ENCODE peak calls at places on chromosomes 2 and 18, in six cellular contexts. L is CD4-positive, CD25-positive, alpha-beta regulatory T cell; T is stomach; D is lower lobe of right lung; K is hepatocyte; X is transverse colon. Y is an unnamed sample. For H3K4me1, the result is how much of the 10 kb centered on the place peaks cover.

GRCh38 chr2:234863043-234863934 is 88.5 kb upstream of the SH3BP4 start:
- DNase-seq in L (no peak), T (no peak), D (no peak), K (peak), X (peak), Y (peak)

GRCh38 chr2:138026116-138026855 is 62.0 kb downstream of the HNMT start:
- DNase-seq in L (no peak), T (no peak), D (no peak), K (no peak), X (no peak), Y (no peak)

GRCh38 chr2:125424386-125424785 is 1231.6 kb upstream of the GYPC start:
- DNase-seq in L (no peak), T (no peak), D (no peak), K (no peak), X (no peak), Y (no peak)

GRCh38 chr18:50578030-50578429 is 18.1 kb downstream of the MAPK4 start:
- DNase-seq in L (no peak), T (no peak), D (no peak), K (no peak), X (no peak), Y (no peak)

GRCh38 chr2:27496357-27497287 is at the start of gene GCKR:
- DNase-seq in L (no peak), T (peak), D (no peak), K (peak), X (no peak), Y (peak)

GRCh38 chr2:28206786-28207185 is 185.9 kb upstream of the FOSL2 start:
- DNase-seq in L (no peak), T (no peak), D (no peak), K (no peak), X (no peak), Y (no peak)

GRCh38 chr2:174336403-174337336 is 1.9 kb downstream of the SP9 start:
- DNase-seq in L (peak), T (no peak), D (peak), K (peak), X (peak), Y (no peak)

GRCh38 chr18:26941608-26942007 is 76.1 kb upstream of the AQP4 start:
- DNase-seq in L (no peak), T (no peak), D (no peak), K (no peak), X (no peak), Y (no peak)

GRCh38 chr2:160730296-160730995 is 236.8 kb upstream of the RBMS1 start:
- DNase-seq in L (no peak), T (no peak), D (no peak), K (no peak), X (no peak), Y (no peak)

GRCh38 chr2:240931319-240931949 is 25.3 kb downstream of the CROCC2 start:
- DNase-seq in L (no peak), T (peak), D (no peak), K (no peak), X (peak), Y (no peak)

GRCh38 chr18:48314694-48315093 is 94.5 kb downstream of the ZBTB7C start:
- DNase-seq in L (no peak), T (no peak), D (no peak), K (no peak), X (no peak), Y (no peak)

GRCh38 chr2:14125561-14125960 is 507.0 kb upstream of the LRATD1 start:
- DNase-seq in L (no peak), T (peak), D (no peak), K (no peak), X (no peak), Y (no peak)

GRCh38 chr2:47205576-47206141 is 50.6 kb upstream of the STPG4 start:
- DNase-seq in L (no peak), T (peak), D (no peak), K (peak), X (no peak), Y (peak)

GRCh38 chr2:79640001-79640400 is 127.2 kb downstream of the CTNNA2 start:
- DNase-seq in L (no peak), T (no peak), D (no peak), K (no peak), X (no peak), Y (no peak)

GRCh38 chr2:129771606-129772598 is 207.6 kb upstream of the RAB6C start:
- DNase-seq in L (no peak), T (no peak), D (no peak), K (no peak), X (no peak), Y (no peak)

GRCh38 chr2:105378276-105378840 is 20.5 kb downstream of the FHL2 start:
- DNase-seq in L (no peak), T (no peak), D (no peak), K (no peak), X (no peak), Y (no peak)

GRCh38 chr2:96353606-96354095 is 18.1 kb downstream of the NCAPH start:
- DNase-seq in L (no peak), T (no peak), D (no peak), K (no peak), X (no peak), Y (no peak)
- H3K4me3 ChIP-seq in L (no peak), T (no peak), D (no peak), K (no peak), X (no peak), Y (no peak)

GRCh38 chr2:96888082-96889011 is 18.5 kb upstream of the SEMA4C start:
- DNase-seq in L (no peak), T (peak), D (peak), K (peak), X (peak), Y (peak)
- H3K27ac ChIP-seq in L (no peak), T (peak), D (peak), K (peak), X (peak), Y (peak)

GRCh38 chr18:9926223-9926894 is 12.5 kb downstream of the VAPA start:
- DNase-seq in L (no peak), T (no peak), D (no peak), K (no peak), X (no peak), Y (no peak)
- H3K4me1 ChIP-seq in L (half or more), T (under half), D (half or more), K (under half), X (half or more), Y (half or more)

GRCh38 chr2:54572636-54573531 is 116.8 kb downstream of the SPTBN1 start:
- DNase-seq in L (peak), T (no peak), D (no peak), K (peak), X (no peak), Y (no peak)
- H3K4me3 ChIP-seq in L (peak), T (no peak), D (no peak), K (no peak), X (no peak), Y (peak)

GRCh38 chr2:38690499-38691420 is 24.8 kb downstream of the GALM start:
- DNase-seq in L (no peak), T (no peak), D (no peak), K (peak), X (peak), Y (peak)
- H3K27ac ChIP-seq in L (peak), T (peak), D (no peak), K (peak), X (peak), Y (peak)

GRCh38 chr18:3595282-3596273 is 145.6 kb downstream of the TGIF1 start:
- DNase-seq in L (peak), T (peak), D (no peak), K (peak), X (peak), Y (peak)
- H3K4me1 ChIP-seq in L (half or more), T (under half), D (half or more), K (under half), X (under half), Y (under half)

GRCh38 chr2:169361706-169362345 is 508 bp downstream of the LRP2 start:
- DNase-seq in L (peak), T (no peak), D (peak), K (peak), X (no peak), Y (peak)
- H3K4me3 ChIP-seq in L (no peak), T (peak), D (peak), K (peak), X (peak), Y (peak)

DNA sequence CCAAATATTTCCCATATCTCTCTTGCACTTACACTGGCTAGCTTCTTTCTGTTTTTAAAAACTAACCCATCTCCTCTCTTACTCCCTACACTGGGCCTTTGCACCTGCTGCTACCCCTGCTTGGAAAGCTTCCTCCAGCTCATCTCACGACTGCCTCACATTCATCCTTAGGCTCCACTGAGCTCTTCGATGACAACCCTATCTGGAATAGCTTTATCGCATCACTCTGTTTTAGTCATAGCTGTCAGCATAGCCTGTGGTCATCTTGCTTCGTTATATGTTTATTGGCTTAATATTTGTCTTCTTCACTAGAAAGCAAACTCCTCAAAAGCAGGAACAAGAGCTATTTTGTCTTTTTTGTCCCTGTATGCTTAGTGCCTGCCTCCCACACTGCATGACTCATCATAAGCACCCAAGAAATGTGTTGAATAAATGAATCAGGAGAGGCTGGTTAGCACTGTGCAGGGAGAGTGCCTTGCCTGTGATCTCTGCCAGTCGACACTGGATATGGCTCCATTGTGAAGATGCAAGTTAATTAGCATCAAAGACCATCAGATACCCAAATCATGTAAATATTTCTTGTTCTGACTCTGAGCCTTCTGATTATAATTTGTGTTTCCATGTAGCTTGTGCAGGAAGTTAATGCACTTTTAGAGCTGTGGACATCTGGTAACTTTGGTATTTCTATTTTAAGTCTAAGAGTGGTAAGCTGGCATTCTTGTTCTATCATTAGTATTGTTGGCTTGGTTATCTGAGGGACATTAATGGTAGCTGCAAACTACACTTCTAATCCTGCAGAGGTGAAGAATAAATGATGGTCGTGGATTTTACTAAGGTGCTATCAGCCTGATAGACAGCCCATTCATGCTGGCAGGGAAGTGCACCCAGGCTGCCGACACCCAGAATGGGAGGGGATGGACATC is 10.3 kb upstream of the DYTN start:
- DNase-seq in L (no peak), T (no peak), D (no peak), K (no peak), X (no peak), Y (no peak)
- H3K27ac ChIP-seq in L (no peak), T (no peak), D (no peak), K (no peak), X (no peak), Y (no peak)

GRCh38 chr2:164515746-164516145 is 105.5 kb downstream of the GRB14 start:
- DNase-seq in L (no peak), T (no peak), D (no peak), K (no peak), X (no peak), Y (no peak)
- H3K4me1 ChIP-seq in L (under half), T (under half), D (under half), K (under half), X (under half), Y (under half)

Y was measured in pancreas.